ENCODE peak calls at places on chromosomes 6 and 20, in seven cellular contexts. One of them, this sample, is unnamed.

GRCh38 chr6:15871211-15871770 is 208.5 kb upstream of the DTNBP1 start:
- DNase-seq in foreskin fibroblast: no peak
- DNase-seq in AG04450: no peak
- DNase-seq in HS-5: no peak
- DNase-seq in anterior cingulate cortex: no peak
- DNase-seq in ovary: no peak
- DNase-seq in tibial artery: no peak
- DNase-seq in this sample: no peak

GRCh38 chr6:40713002-40713719 is 126.0 kb upstream of the LRFN2 start:
- DNase-seq in ovary: no peak
- DNase-seq in foreskin fibroblast: no peak
- DNase-seq in anterior cingulate cortex: no peak
- DNase-seq in tibial artery: no peak
- DNase-seq in AG04450: no peak
- DNase-seq in HS-5: no peak
- DNase-seq in this sample: no peak

GRCh38 chr6:18585032-18585573 is 198.0 kb downstream of the RNF144B start:
- DNase-seq in AG04450: no peak
- DNase-seq in foreskin fibroblast: peak
- DNase-seq in HS-5: peak
- DNase-seq in anterior cingulate cortex: no peak
- DNase-seq in tibial artery: no peak
- DNase-seq in ovary: no peak
- DNase-seq in this sample: peak

GRCh38 chr6:70673601-70674000 is 5.9 kb downstream of the SMAP1 start:
- DNase-seq in anterior cingulate cortex: no peak
- DNase-seq in tibial artery: no peak
- DNase-seq in HS-5: no peak
- DNase-seq in foreskin fibroblast: peak
- DNase-seq in AG04450: no peak
- DNase-seq in ovary: no peak
- DNase-seq in this sample: peak

GRCh38 chr6:129661478-129662405 is 48.2 kb downstream of the ARHGAP18 start:
- DNase-seq in tibial artery: no peak
- DNase-seq in foreskin fibroblast: no peak
- DNase-seq in HS-5: no peak
- DNase-seq in anterior cingulate cortex: no peak
- DNase-seq in AG04450: no peak
- DNase-seq in ovary: peak
- DNase-seq in this sample: no peak

GRCh38 chr6:109579361-109579760 is 96.3 kb upstream of the ZBTB24 start:
- DNase-seq in AG04450: no peak
- DNase-seq in anterior cingulate cortex: no peak
- DNase-seq in foreskin fibroblast: no peak
- DNase-seq in ovary: no peak
- DNase-seq in tibial artery: no peak
- DNase-seq in HS-5: no peak
- DNase-seq in this sample: no peak

GRCh38 chr6:90086517-90086916 is 192.2 kb downstream of the GJA10 start:
- DNase-seq in HS-5: no peak
- DNase-seq in foreskin fibroblast: no peak
- DNase-seq in anterior cingulate cortex: no peak
- DNase-seq in tibial artery: no peak
- DNase-seq in ovary: no peak
- DNase-seq in AG04450: no peak
- DNase-seq in this sample: peak

GRCh38 chr20:1370548-1371110 is 22.2 kb downstream of the FKBP1A start:
- DNase-seq in AG04450: no peak
- DNase-seq in HS-5: peak
- DNase-seq in foreskin fibroblast: no peak
- DNase-seq in tibial artery: no peak
- DNase-seq in ovary: no peak
- DNase-seq in anterior cingulate cortex: no peak
- DNase-seq in this sample: no peak

GRCh38 chr6:56729719-56730118 is 87.0 kb upstream of the DST start:
- DNase-seq in anterior cingulate cortex: no peak
- DNase-seq in AG04450: no peak
- DNase-seq in HS-5: no peak
- DNase-seq in foreskin fibroblast: peak
- DNase-seq in tibial artery: no peak
- DNase-seq in ovary: no peak
- DNase-seq in this sample: peak

GRCh38 chr6:13769034-13769654 is 45.2 kb downstream of the MCUR1 start:
- DNase-seq in HS-5: no peak
- DNase-seq in foreskin fibroblast: no peak
- DNase-seq in AG04450: no peak
- DNase-seq in anterior cingulate cortex: no peak
- DNase-seq in ovary: no peak
- DNase-seq in tibial artery: no peak
- DNase-seq in this sample: no peak

GRCh38 chr6:133358598-133358997 is 117.4 kb downstream of the EYA4 start:
- DNase-seq in tibial artery: no peak
- DNase-seq in AG04450: no peak
- DNase-seq in ovary: no peak
- DNase-seq in HS-5: no peak
- DNase-seq in anterior cingulate cortex: no peak
- DNase-seq in foreskin fibroblast: no peak
- DNase-seq in this sample: no peak

GRCh38 chr6:150336299-150336698 is 32.5 kb upstream of the IYD start:
- DNase-seq in foreskin fibroblast: no peak
- DNase-seq in ovary: no peak
- DNase-seq in anterior cingulate cortex: no peak
- DNase-seq in HS-5: no peak
- DNase-seq in AG04450: no peak
- DNase-seq in tibial artery: no peak
- DNase-seq in this sample: peak

GRCh38 chr20:33933469-33933909 is 60.2 kb upstream of the RALY start:
- DNase-seq in AG04450: no peak
- DNase-seq in HS-5: no peak
- DNase-seq in tibial artery: peak
- DNase-seq in anterior cingulate cortex: peak
- DNase-seq in ovary: peak
- DNase-seq in foreskin fibroblast: peak
- DNase-seq in this sample: no peak

GRCh38 chr6:154569136-154569862 is 58.8 kb upstream of the CNKSR3 start:
- DNase-seq in ovary: no peak
- DNase-seq in anterior cingulate cortex: no peak
- DNase-seq in HS-5: no peak
- DNase-seq in foreskin fibroblast: no peak
- DNase-seq in AG04450: no peak
- DNase-seq in tibial artery: no peak
- DNase-seq in this sample: no peak

GRCh38 chr6:18154507-18155272 is at the start of gene TPMT:
- DNase-seq in AG04450: no peak
- DNase-seq in foreskin fibroblast: no peak
- DNase-seq in tibial artery: peak
- DNase-seq in anterior cingulate cortex: peak
- DNase-seq in ovary: peak
- DNase-seq in HS-5: no peak
- DNase-seq in this sample: no peak

This sample was measured in Caki2.